ENCODE peak calls at places on chromosomes 2 and 18, in five cellular contexts. One of them, this sample, is unnamed.

GRCh38 chr18:13281406-13281805 is 62.8 kb downstream of the LDLRAD4 start:
- DNase-seq in adrenal gland: no peak
- DNase-seq in HepG2: no peak
- DNase-seq in pancreas: no peak
- DNase-seq in aorta: no peak
- DNase-seq in this sample: no peak

GRCh38 chr18:53261241-53261640 is 921.2 kb downstream of the DCC start:
- DNase-seq in aorta: no peak
- DNase-seq in pancreas: no peak
- DNase-seq in HepG2: no peak
- DNase-seq in adrenal gland: no peak
- DNase-seq in this sample: no peak

GRCh38 chr2:213232649-213233437 is 51.4 kb upstream of the SPAG16 start:
- DNase-seq in HepG2: no peak
- DNase-seq in pancreas: no peak
- DNase-seq in aorta: no peak
- DNase-seq in adrenal gland: no peak
- DNase-seq in this sample: no peak

GRCh38 chr2:132999421-132999820 is 329.4 kb upstream of the LYPD1 start:
- DNase-seq in pancreas: no peak
- DNase-seq in aorta: no peak
- DNase-seq in HepG2: no peak
- DNase-seq in adrenal gland: no peak
- DNase-seq in this sample: no peak

GRCh38 chr18:7618821-7619410 is 51.8 kb downstream of the PTPRM start:
- DNase-seq in HepG2: no peak
- DNase-seq in pancreas: no peak
- DNase-seq in aorta: no peak
- DNase-seq in adrenal gland: no peak
- DNase-seq in this sample: no peak

GRCh38 chr2:235492850-235493344 is 946 bp upstream of the AGAP1 start:
- DNase-seq in HepG2: no peak
- DNase-seq in pancreas: no peak
- DNase-seq in adrenal gland: peak; percentile 30
- DNase-seq in aorta: no peak
- DNase-seq in this sample: peak; percentile 29

GRCh38 chr18:9743200-9744016 is 35.3 kb downstream of the RAB31 start:
- DNase-seq in adrenal gland: peak; percentile 91
- DNase-seq in pancreas: no peak
- DNase-seq in HepG2: peak; percentile 54
- DNase-seq in aorta: peak; percentile 75
- DNase-seq in this sample: peak; percentile 51

GRCh38 chr2:236743623-236744280 is 174.1 kb downstream of the ACKR3 start:
- DNase-seq in HepG2: no peak
- DNase-seq in pancreas: no peak
- DNase-seq in aorta: no peak
- DNase-seq in adrenal gland: no peak
- DNase-seq in this sample: no peak

GRCh38 chr2:234974501-234975385 is 22.9 kb downstream of the SH3BP4 start:
- DNase-seq in adrenal gland: no peak
- DNase-seq in HepG2: no peak
- DNase-seq in pancreas: peak; percentile 86
- DNase-seq in aorta: peak; percentile 68
- DNase-seq in this sample: peak; percentile 83

GRCh38 chr2:218221015-218221414 is 4.0 kb downstream of the ARPC2 start:
- DNase-seq in aorta: no peak
- DNase-seq in HepG2: no peak
- DNase-seq in pancreas: no peak
- DNase-seq in adrenal gland: no peak
- DNase-seq in this sample: no peak

GRCh38 chr2:101961287-101962242 is 30.2 kb upstream of the IL1R2 start:
- DNase-seq in HepG2: peak; percentile 95
- DNase-seq in pancreas: no peak
- DNase-seq in aorta: peak; percentile 88
- DNase-seq in adrenal gland: peak; percentile 77
- DNase-seq in this sample: no peak

GRCh38 chr2:242075163-242075562 is 205.6 kb downstream of the RTP5 start:
- DNase-seq in aorta: no peak
- DNase-seq in pancreas: no peak
- DNase-seq in HepG2: no peak
- DNase-seq in adrenal gland: no peak
- DNase-seq in this sample: no peak

GRCh38 chr2:160353166-160353565 is 140.4 kb downstream of the RBMS1 start:
- DNase-seq in adrenal gland: no peak
- DNase-seq in pancreas: no peak
- DNase-seq in HepG2: no peak
- DNase-seq in aorta: no peak
- DNase-seq in this sample: no peak

GRCh38 chr2:73614105-73614504 is 28.1 kb downstream of the NAT8 start:
- DNase-seq in HepG2: no peak
- DNase-seq in aorta: no peak
- DNase-seq in adrenal gland: no peak
- DNase-seq in pancreas: no peak
- DNase-seq in this sample: no peak

GRCh38 chr2:205477016-205477705 is 205.1 kb upstream of the NRP2 start:
- DNase-seq in aorta: no peak
- DNase-seq in adrenal gland: no peak
- DNase-seq in pancreas: no peak
- DNase-seq in HepG2: no peak
- DNase-seq in this sample: no peak

GRCh38 chr2:7825591-7826312 is 856.1 kb upstream of the ID2 start:
- DNase-seq in adrenal gland: no peak
- DNase-seq in aorta: no peak
- DNase-seq in pancreas: no peak
- DNase-seq in HepG2: peak; percentile 80
- DNase-seq in this sample: no peak

GRCh38 chr18:1412660-1413659 is 508.3 kb downstream of the ADCYAP1 start:
- DNase-seq in aorta: no peak
- DNase-seq in adrenal gland: no peak
- DNase-seq in pancreas: no peak
- DNase-seq in HepG2: no peak
- DNase-seq in this sample: no peak

GRCh38 chr2:53051157-53051556 is 716.4 kb upstream of the CHAC2 start:
- DNase-seq in HepG2: no peak
- DNase-seq in pancreas: no peak
- DNase-seq in adrenal gland: no peak
- DNase-seq in aorta: no peak
- DNase-seq in this sample: no peak

GRCh38 chr2:98445708-98446577 is 1.3 kb downstream of the INPP4A start:
- DNase-seq in pancreas: no peak
- DNase-seq in aorta: peak; percentile 40
- DNase-seq in HepG2: no peak
- DNase-seq in adrenal gland: no peak
- DNase-seq in this sample: no peak

GRCh38 chr18:58407263-58407648 is 221.6 kb downstream of the ALPK2 start:
- DNase-seq in adrenal gland: no peak
- DNase-seq in HepG2: peak; percentile 94
- DNase-seq in pancreas: no peak
- DNase-seq in aorta: no peak
- DNase-seq in this sample: no peak

GRCh38 chr2:239779592-239779983 is 245.6 kb downstream of the NDUFA10 start:
- DNase-seq in HepG2: no peak
- DNase-seq in aorta: no peak
- DNase-seq in pancreas: peak; percentile 29
- DNase-seq in adrenal gland: peak; percentile 9
- DNase-seq in this sample: no peak

GRCh38 chr2:26770986-26771586 is 7.0 kb downstream of the SLC35F6 start:
- DNase-seq in adrenal gland: peak; percentile 96
- DNase-seq in pancreas: peak; percentile 69
- DNase-seq in aorta: peak; percentile 92
- DNase-seq in HepG2: peak; percentile 62
- DNase-seq in this sample: peak; percentile 30

DNA sequence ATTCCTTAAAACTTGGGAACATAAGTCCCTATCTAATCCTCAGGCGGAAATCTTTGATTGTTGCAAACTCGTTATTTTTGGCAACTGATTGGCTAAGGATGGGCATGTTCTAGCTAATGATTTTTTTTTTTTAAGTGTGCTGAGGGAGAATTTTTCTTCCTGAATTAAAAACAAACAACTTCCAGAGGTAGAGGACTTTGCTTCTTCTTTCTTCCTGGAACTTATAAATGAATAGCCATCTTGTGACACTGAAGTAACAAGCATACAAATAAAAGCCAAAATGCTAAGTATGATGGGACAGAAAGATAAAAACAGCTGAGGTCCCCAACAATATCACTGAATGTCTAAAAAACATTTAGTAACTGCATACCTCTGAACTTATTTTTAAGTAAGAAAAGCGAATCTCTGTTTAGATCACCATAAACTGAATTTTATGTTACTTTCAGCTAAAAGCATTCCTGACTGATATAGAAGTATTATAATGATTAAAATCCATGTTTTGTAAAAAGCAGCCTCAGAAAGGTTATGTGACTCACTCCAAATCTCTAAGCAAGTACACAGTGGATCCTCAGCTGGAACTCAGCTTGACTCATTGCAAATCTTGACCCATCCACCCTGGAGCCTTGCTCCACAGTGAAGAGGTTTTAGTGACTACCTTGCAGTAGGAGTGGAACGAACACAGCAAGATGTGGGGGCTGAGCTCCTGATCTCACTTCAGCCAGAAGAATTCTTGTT is 344.4 kb downstream of the CLIP4 start:
- DNase-seq in pancreas: no peak
- DNase-seq in aorta: no peak
- DNase-seq in HepG2: no peak
- DNase-seq in adrenal gland: no peak
- DNase-seq in this sample: no peak
- H3K4me1 ChIP-seq in pancreas: no peaks in the 10 kb centered on the region
- H3K4me1 ChIP-seq in aorta: no peaks in the 10 kb centered on the region
- H3K4me1 ChIP-seq in HepG2: no peaks in the 10 kb centered on the region
- H3K4me1 ChIP-seq in adrenal gland: no peaks in the 10 kb centered on the region
- H3K4me1 ChIP-seq in this sample: peaks cover 22% of the 10 kb centered on the region

GRCh38 chr2:127715778-127716449 is 14.6 kb downstream of the SFT2D3 start:
- DNase-seq in adrenal gland: no peak
- DNase-seq in aorta: no peak
- DNase-seq in pancreas: no peak
- DNase-seq in HepG2: no peak
- DNase-seq in this sample: no peak
- H3K36me3 ChIP-seq in adrenal gland: peaks cover 27% of the 10 kb centered on the region
- H3K36me3 ChIP-seq in aorta: peaks cover under 1% of the 10 kb centered on the region
- H3K36me3 ChIP-seq in pancreas: peaks cover 7% of the 10 kb centered on the region
- H3K36me3 ChIP-seq in HepG2: peaks cover 65% of the 10 kb centered on the region
- H3K36me3 ChIP-seq in this sample: peaks cover 39% of the 10 kb centered on the region

DNA sequence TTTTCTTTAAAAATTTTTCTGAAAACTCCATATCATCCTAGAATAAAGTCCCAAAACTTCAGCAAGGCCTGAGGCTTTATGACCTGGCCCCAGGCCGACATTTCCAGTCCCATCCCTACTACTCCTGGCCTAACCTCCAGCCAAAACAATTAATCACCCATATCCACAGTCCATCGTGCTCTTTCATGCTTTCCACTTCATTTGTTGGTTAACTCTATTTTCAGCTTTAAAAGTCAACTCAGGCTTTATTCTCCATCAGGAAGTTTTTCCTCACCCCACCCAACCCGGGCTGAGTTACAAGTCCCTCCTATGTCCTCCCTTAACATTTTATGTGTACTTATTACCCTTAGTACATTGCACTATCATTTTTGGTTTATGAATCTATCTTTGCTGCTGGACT is 27.7 kb upstream of the SPTBN1 start:
- DNase-seq in HepG2: no peak
- DNase-seq in pancreas: no peak
- DNase-seq in aorta: peak; percentile 62
- DNase-seq in adrenal gland: no peak
- DNase-seq in this sample: no peak
- H3K4me1 ChIP-seq in HepG2: peaks cover 19% of the 10 kb centered on the region
- H3K4me1 ChIP-seq in pancreas: no peaks in the 10 kb centered on the region
- H3K4me1 ChIP-seq in aorta: no peaks in the 10 kb centered on the region
- H3K4me1 ChIP-seq in adrenal gland: no peaks in the 10 kb centered on the region
- H3K4me1 ChIP-seq in this sample: peaks cover 34% of the 10 kb centered on the region

DNA sequence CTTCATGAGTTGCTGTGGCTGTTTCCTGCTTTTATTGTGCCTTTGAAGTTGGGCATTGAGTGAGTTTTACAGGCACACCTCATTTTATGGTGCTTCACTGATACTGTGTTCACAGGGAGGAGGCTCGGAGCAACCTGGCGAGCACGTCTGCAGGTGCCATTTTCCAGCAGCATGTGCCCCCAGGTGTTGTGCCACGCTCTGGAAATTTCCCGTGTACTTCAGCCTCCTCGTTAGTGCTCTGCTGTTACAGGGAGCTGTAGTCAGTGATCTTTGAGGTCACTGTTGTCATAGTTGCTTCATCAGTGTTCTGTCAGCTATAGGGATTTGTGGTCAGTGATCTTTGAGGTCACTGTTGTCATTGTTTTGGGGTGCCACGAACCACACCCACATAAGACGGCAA is 20.1 kb downstream of the CTDP1 start:
- DNase-seq in pancreas: no peak
- DNase-seq in adrenal gland: no peak
- DNase-seq in HepG2: no peak
- DNase-seq in aorta: no peak
- DNase-seq in this sample: no peak
- H3K36me3 ChIP-seq in pancreas: no peaks in the 10 kb centered on the region
- H3K36me3 ChIP-seq in adrenal gland: peaks cover 44% of the 10 kb centered on the region
- H3K36me3 ChIP-seq in HepG2: peaks cover 60% of the 10 kb centered on the region
- H3K36me3 ChIP-seq in aorta: peaks cover 12% of the 10 kb centered on the region
- H3K36me3 ChIP-seq in this sample: no peaks in the 10 kb centered on the region

GRCh38 chr2:55159752-55160151 is 72.3 kb downstream of the CLHC1 start:
- DNase-seq in adrenal gland: no peak
- DNase-seq in pancreas: no peak
- DNase-seq in aorta: no peak
- DNase-seq in HepG2: no peak
- DNase-seq in this sample: no peak
- H3K4me1 ChIP-seq in adrenal gland: peaks cover 28% of the 10 kb centered on the region
- H3K4me1 ChIP-seq in pancreas: peaks cover 85% of the 10 kb centered on the region
- H3K4me1 ChIP-seq in aorta: peaks cover 12% of the 10 kb centered on the region
- H3K4me1 ChIP-seq in HepG2: peaks cover 76% of the 10 kb centered on the region
- H3K4me1 ChIP-seq in this sample: peaks cover 57% of the 10 kb centered on the region

DNA sequence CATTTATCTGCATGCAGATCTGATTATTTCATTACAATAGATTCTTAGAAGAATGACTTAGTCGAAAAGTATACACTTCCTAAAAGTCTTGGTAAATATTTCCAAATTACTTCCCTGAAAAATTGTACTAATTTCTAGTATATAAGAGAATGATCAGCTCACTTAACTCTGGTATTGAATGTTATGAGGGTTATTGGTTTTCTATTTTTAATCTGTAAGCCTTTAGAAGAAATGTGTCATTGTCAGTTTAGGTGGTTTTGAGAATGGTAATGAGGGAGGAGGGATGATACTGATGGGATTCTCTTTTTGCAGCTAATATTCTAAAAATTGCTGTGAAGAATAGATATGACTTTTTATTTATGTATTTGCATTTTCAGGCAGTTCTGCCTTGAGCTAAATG is 23.9 kb downstream of the MOB4 start:
- DNase-seq in adrenal gland: no peak
- DNase-seq in pancreas: no peak
- DNase-seq in aorta: no peak
- DNase-seq in HepG2: no peak
- DNase-seq in this sample: no peak
- H3K36me3 ChIP-seq in adrenal gland: peaks cover 42% of the 10 kb centered on the region
- H3K36me3 ChIP-seq in pancreas: no peaks in the 10 kb centered on the region
- H3K36me3 ChIP-seq in aorta: peaks cover 2% of the 10 kb centered on the region
- H3K36me3 ChIP-seq in HepG2: peaks cover 59% of the 10 kb centered on the region
- H3K36me3 ChIP-seq in this sample: peaks cover 47% of the 10 kb centered on the region